ENCODE peak calls at places on chromosomes 13 and 19, in eight cellular contexts. S is adrenal gland, B is heart left ventricle, X is IMR-90, V is Peyer's patch, Q is breast epithelium, G is sigmoid colon, E is body of pancreas. P is an unnamed sample.
A peak's percentile ranks its signal among the peaks of the same experiment; 100 is the strongest.

GRCh38 chr19:7349961-7350711 is 1.4 kb downstream of the ARHGEF18 start:
- DNase-seq in V (peak; percentile 87), S (no peak), X (no peak), Q (no peak), E (no peak), G (peak; percentile 53), B (no peak), P (no peak)

GRCh38 chr13:28338742-28339141 is 156.2 kb downstream of the FLT1 start:
- DNase-seq in S (no peak), V (no peak), X (no peak), G (no peak), E (no peak), B (no peak), Q (no peak), P (no peak)

GRCh38 chr19:10270180-10270615 is 722 bp upstream of the ICAM1 start:
- DNase-seq in E (peak; percentile 50), B (peak; percentile 80), S (peak; percentile 62), G (peak; percentile 83), Q (no peak), V (peak; percentile 94), X (no peak), P (peak; percentile 52)

GRCh38 chr19:35404879-35405622 is 34.2 kb downstream of the GPR42 start:
- DNase-seq in G (no peak), Q (peak; percentile 30), S (peak; percentile 35), V (peak; percentile 63), B (no peak), X (peak; percentile 92), E (peak; percentile 40), P (no peak)

GRCh38 chr19:45663800-45664199 is 4.2 kb upstream of the GIPR start:
- DNase-seq in Q (no peak), G (no peak), S (no peak), B (no peak), E (no peak), X (no peak), V (no peak), P (no peak)

GRCh38 chr19:11505504-11506100 is at the start of gene ZNF653:
- DNase-seq in B (peak; percentile 94), G (peak; percentile 97), X (peak; percentile 92), S (peak; percentile 94), Q (peak; percentile 92), V (peak; percentile 97), E (peak; percentile 94), P (peak; percentile 94)

GRCh38 chr13:30869491-30869890 is 36.6 kb upstream of the MEDAG start:
- DNase-seq in V (no peak), X (peak; percentile 50), B (no peak), G (no peak), E (no peak), S (no peak), Q (no peak), P (peak; percentile 36)

GRCh38 chr19:45919678-45920077 is 5.1 kb upstream of the NANOS2 start:
- DNase-seq in Q (peak; percentile 31), V (no peak), S (no peak), X (no peak), E (no peak), G (no peak), B (no peak), P (no peak)

GRCh38 chr13:46469064-46469463 is 82.0 kb upstream of the RUBCNL start:
- DNase-seq in Q (no peak), V (no peak), B (no peak), E (no peak), X (no peak), S (no peak), G (no peak), P (no peak)

GRCh38 chr13:79837741-79838450 is 356.9 kb downstream of the NDFIP2 start:
- DNase-seq in S (no peak), G (no peak), E (no peak), B (no peak), Q (no peak), V (no peak), X (peak; percentile 75), P (no peak)

GRCh38 chr13:34833562-34834182 is 108.4 kb upstream of the NBEA start:
- DNase-seq in X (peak; percentile 2), B (no peak), G (no peak), S (no peak), Q (no peak), V (no peak), E (no peak), P (no peak)

GRCh38 chr13:23701191-23701590 is 131.0 kb downstream of the TNFRSF19 start:
- DNase-seq in B (no peak), X (no peak), S (no peak), G (no peak), V (no peak), E (no peak), Q (no peak), P (no peak)

GRCh38 chr13:34672631-34673030 is 269.4 kb upstream of the NBEA start:
- DNase-seq in E (no peak), V (no peak), S (no peak), G (no peak), B (no peak), X (no peak), Q (no peak), P (no peak)

GRCh38 chr19:49327878-49328544 is 3.0 kb upstream of the SLC6A16 start:
- DNase-seq in Q (no peak), B (no peak), V (peak; percentile 71), S (peak; percentile 6), E (no peak), X (peak; percentile 23), G (no peak), P (no peak)

GRCh38 chr13:22455036-22455435 is 725.7 kb upstream of the SGCG start:
- DNase-seq in X (no peak), B (no peak), Q (no peak), V (no peak), G (no peak), E (no peak), S (no peak), P (no peak)

GRCh38 chr13:36275190-36276002 is 22.2 kb downstream of the CCDC169 start:
- DNase-seq in E (peak; percentile 32), B (no peak), S (peak; percentile 35), Q (no peak), V (no peak), G (no peak), X (peak; percentile 72), P (peak; percentile 71)

DNA sequence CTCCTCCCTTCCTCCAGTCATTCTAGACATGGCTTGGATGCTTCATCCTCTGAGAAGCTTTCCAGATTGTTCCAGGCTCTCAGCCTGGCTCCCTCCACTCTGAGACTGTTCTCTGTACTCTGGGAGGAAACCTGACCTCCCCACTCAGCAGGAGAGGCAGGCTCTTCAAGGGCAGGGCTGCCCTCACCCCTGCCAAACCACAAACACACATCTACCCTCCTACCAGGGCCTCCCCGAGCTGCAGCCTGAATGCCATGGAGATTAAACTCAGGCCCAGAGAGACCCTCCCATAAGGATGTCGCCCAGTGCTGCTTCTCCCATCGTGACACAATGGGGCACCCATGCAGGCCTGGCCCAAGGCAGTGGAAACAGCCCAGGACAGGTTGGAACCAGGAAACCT is 16.2 kb downstream of the NUMBL start:
- DNase-seq in G (no peak), S (no peak), V (no peak), Q (no peak), X (no peak), E (no peak), B (no peak), P (no peak)
- H3K36me3 ChIP-seq in G (peaks cover 99% of the 10 kb centered on the region), S (no peaks in the 10 kb centered on the region), V (no peaks in the 10 kb centered on the region), Q (peaks cover 5% of the 10 kb centered on the region), X (peaks cover 90% of the 10 kb centered on the region), E (no peaks in the 10 kb centered on the region), B (peaks cover 38% of the 10 kb centered on the region), P (no peaks in the 10 kb centered on the region)

GRCh38 chr13:113297370-113297871 is 382 bp downstream of the LAMP1 start:
- DNase-seq in Q (peak; percentile 26), G (peak; percentile 77), X (no peak), E (peak; percentile 26), S (no peak), B (peak; percentile 31), V (peak; percentile 62), P (peak; percentile 33)
- TF ChIP-seq POLR2A in Q (no peak), G (no peak), X (no peak), E (no peak), S (no peak), B (no peak), V (no peak), P (no peak)

GRCh38 chr13:29802621-29803020 is 47.8 kb downstream of the UBL3 start:
- DNase-seq in Q (no peak), E (no peak), G (no peak), X (peak; percentile 32), B (no peak), S (no peak), V (no peak), P (no peak)

GRCh38 chr13:29803221-29803620 is 47.2 kb downstream of the UBL3 start:
- DNase-seq in S (no peak), B (no peak), Q (no peak), E (no peak), V (no peak), G (no peak), X (no peak), P (no peak)

GRCh38 chr13:29800687-29801086 is 49.7 kb downstream of the UBL3 start:
- DNase-seq in Q (no peak), S (no peak), B (no peak), X (no peak), E (no peak), V (no peak), G (no peak), P (no peak)

GRCh38 chr13:29801102-29801501 is 49.3 kb downstream of the UBL3 start:
- DNase-seq in B (no peak), S (no peak), G (no peak), Q (no peak), X (no peak), V (no peak), E (no peak), P (no peak)

DNA sequence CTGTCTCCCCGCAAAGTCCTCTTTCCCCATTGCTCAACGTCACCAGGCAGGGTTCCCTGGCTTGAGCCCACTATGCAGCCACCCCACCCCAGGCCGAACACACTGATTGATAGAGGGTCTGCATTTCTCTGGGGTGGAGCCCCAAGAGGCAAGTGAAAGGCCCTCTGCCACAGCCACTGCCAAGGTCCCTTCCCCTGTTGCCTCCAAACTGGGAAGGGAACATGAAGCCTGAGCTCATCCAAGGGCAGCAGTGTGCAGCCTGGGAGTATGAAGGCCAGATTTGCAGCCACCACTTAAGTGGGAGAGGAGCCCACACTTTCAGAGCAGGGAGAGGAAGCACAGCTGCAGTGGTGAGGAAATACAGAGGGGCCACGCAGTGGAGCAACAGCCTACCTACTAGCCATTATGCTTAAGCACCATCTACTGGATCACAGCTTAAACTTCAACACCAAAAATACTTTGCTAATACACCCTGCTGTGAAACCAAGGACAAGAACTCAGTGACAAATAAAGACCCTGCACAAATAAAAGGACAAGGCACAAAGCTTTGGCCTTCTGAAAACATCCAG is 48.6 kb downstream of the UBL3 start:
- DNase-seq in X (peak; percentile 20), S (no peak), G (no peak), V (no peak), Q (no peak), B (no peak), E (no peak), P (no peak)
- H3K4me1 ChIP-seq in X (peaks cover 7% of the 10 kb centered on the region), S (no peaks in the 10 kb centered on the region), G (peaks cover 3% of the 10 kb centered on the region), V (no peaks in the 10 kb centered on the region), Q (no peaks in the 10 kb centered on the region), B (peaks cover 9% of the 10 kb centered on the region), E (peaks cover 52% of the 10 kb centered on the region), P (no peaks in the 10 kb centered on the region)

DNA sequence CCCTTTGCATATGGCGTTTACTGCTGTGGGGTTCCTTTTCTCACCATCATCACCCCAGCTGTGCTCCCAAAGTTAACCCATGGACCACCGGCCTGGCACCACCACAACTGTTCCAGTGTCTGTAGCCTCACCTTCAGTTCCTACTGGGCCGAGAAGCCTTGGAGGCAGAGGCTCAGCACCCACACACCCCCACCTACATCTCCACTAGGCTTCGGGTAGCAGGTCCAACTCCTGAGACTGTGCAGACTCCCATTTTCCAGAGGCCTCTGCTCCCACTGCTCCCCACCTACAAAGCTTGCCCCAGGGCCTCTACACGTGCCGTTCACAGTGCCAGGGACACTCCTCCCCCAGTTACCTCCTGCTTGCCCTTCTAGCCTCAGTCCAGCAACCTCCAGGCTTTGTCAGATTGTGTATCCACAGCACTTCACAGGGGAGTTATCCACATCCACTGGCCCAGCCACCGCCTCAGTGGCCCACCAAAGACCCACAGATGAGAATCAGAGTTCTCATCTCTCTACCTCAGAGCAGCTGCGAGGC is 14.1 kb downstream of the SLC27A5 start:
- DNase-seq in E (no peak), B (no peak), G (no peak), V (no peak), S (no peak), Q (no peak), X (no peak), P (no peak)
- H3K36me3 ChIP-seq in E (no peaks in the 10 kb centered on the region), B (no peaks in the 10 kb centered on the region), G (no peaks in the 10 kb centered on the region), V (no peaks in the 10 kb centered on the region), S (no peaks in the 10 kb centered on the region), Q (no peaks in the 10 kb centered on the region), X (no peaks in the 10 kb centered on the region), P (no peaks in the 10 kb centered on the region)

P was measured in testis.